ENCODE peak calls at places on chromosomes 2 and 18, in four cellular contexts. One of them, this sample, is unnamed.

GRCh38 chr2:158733430-158733755 is 61.7 kb upstream of the DAPL1 start:
- DNase-seq in HL-60: no peak
- DNase-seq in breast epithelium: no peak
- DNase-seq in right atrium auricular region: no peak
- DNase-seq in this sample: no peak

GRCh38 chr2:60519259-60519863 is 34.1 kb downstream of the BCL11A start:
- DNase-seq in HL-60: no peak
- DNase-seq in breast epithelium: no peak
- DNase-seq in right atrium auricular region: no peak
- DNase-seq in this sample: no peak

GRCh38 chr18:69689081-69689759 is 258.5 kb downstream of the CD226 start:
- DNase-seq in right atrium auricular region: no peak
- DNase-seq in HL-60: no peak
- DNase-seq in breast epithelium: no peak
- DNase-seq in this sample: no peak

GRCh38 chr2:237700583-237701032 is 73.2 kb downstream of the LRRFIP1 start:
- DNase-seq in HL-60: peak
- DNase-seq in right atrium auricular region: peak
- DNase-seq in breast epithelium: no peak
- DNase-seq in this sample: peak

GRCh38 chr2:239375278-239376061 is 25.4 kb downstream of the HDAC4 start:
- DNase-seq in right atrium auricular region: no peak
- DNase-seq in breast epithelium: peak
- DNase-seq in HL-60: no peak
- DNase-seq in this sample: no peak

GRCh38 chr2:46171996-46172546 is 125.1 kb upstream of the EPAS1 start:
- DNase-seq in breast epithelium: no peak
- DNase-seq in right atrium auricular region: no peak
- DNase-seq in HL-60: no peak
- DNase-seq in this sample: no peak

GRCh38 chr2:151619337-151619989 is 114.8 kb downstream of the NEB start:
- DNase-seq in breast epithelium: no peak
- DNase-seq in HL-60: no peak
- DNase-seq in right atrium auricular region: no peak
- DNase-seq in this sample: no peak

GRCh38 chr18:27666070-27666469 is 481.0 kb upstream of the CHST9 start:
- DNase-seq in HL-60: no peak
- DNase-seq in breast epithelium: no peak
- DNase-seq in right atrium auricular region: no peak
- DNase-seq in this sample: no peak

GRCh38 chr2:62196278-62196901 is 475 bp downstream of the B3GNT2 start:
- DNase-seq in right atrium auricular region: no peak
- DNase-seq in HL-60: peak
- DNase-seq in breast epithelium: peak
- DNase-seq in this sample: peak

GRCh38 chr2:57291209-57291608 is 755.4 kb upstream of the VRK2 start:
- DNase-seq in HL-60: no peak
- DNase-seq in breast epithelium: no peak
- DNase-seq in right atrium auricular region: no peak
- DNase-seq in this sample: no peak

GRCh38 chr2:174300114-174300513 is 34.6 kb upstream of the SP9 start:
- DNase-seq in breast epithelium: no peak
- DNase-seq in right atrium auricular region: no peak
- DNase-seq in HL-60: no peak
- DNase-seq in this sample: no peak

GRCh38 chr2:188978291-188979081 is 4.3 kb downstream of the COL3A1 start:
- DNase-seq in right atrium auricular region: no peak
- DNase-seq in HL-60: no peak
- DNase-seq in breast epithelium: no peak
- DNase-seq in this sample: peak

GRCh38 chr2:202261531-202261930 is 4.0 kb upstream of the NOP58 start:
- DNase-seq in HL-60: no peak
- DNase-seq in right atrium auricular region: no peak
- DNase-seq in breast epithelium: no peak
- DNase-seq in this sample: no peak

GRCh38 chr2:19900536-19901200 is 1.1 kb downstream of the TTC32 start:
- DNase-seq in breast epithelium: no peak
- DNase-seq in HL-60: peak
- DNase-seq in right atrium auricular region: no peak
- DNase-seq in this sample: no peak

GRCh38 chr2:142603761-142604160 is 273.7 kb upstream of the KYNU start:
- DNase-seq in right atrium auricular region: no peak
- DNase-seq in HL-60: no peak
- DNase-seq in breast epithelium: no peak
- DNase-seq in this sample: no peak

GRCh38 chr2:136072616-136073015 is 45.3 kb downstream of the CXCR4 start:
- DNase-seq in HL-60: no peak
- DNase-seq in right atrium auricular region: no peak
- DNase-seq in breast epithelium: no peak
- DNase-seq in this sample: no peak

GRCh38 chr2:677056-677949 is at the start of gene TMEM18:
- DNase-seq in HL-60: peak
- DNase-seq in breast epithelium: peak
- DNase-seq in right atrium auricular region: peak
- DNase-seq in this sample: peak

GRCh38 chr2:72538486-72538885 is 287.3 kb downstream of the EXOC6B start:
- DNase-seq in right atrium auricular region: no peak
- DNase-seq in breast epithelium: no peak
- DNase-seq in HL-60: no peak
- DNase-seq in this sample: no peak

GRCh38 chr2:187590175-187590574 is 35.9 kb upstream of the TFPI start:
- DNase-seq in breast epithelium: no peak
- DNase-seq in right atrium auricular region: no peak
- DNase-seq in HL-60: no peak
- DNase-seq in this sample: no peak

GRCh38 chr2:239257511-239257937 is 143.3 kb downstream of the HDAC4 start:
- DNase-seq in right atrium auricular region: no peak
- DNase-seq in breast epithelium: no peak
- DNase-seq in HL-60: peak
- DNase-seq in this sample: no peak

GRCh38 chr2:143901185-143901842 is 618.6 kb downstream of the ZEB2 start:
- DNase-seq in right atrium auricular region: no peak
- DNase-seq in breast epithelium: no peak
- DNase-seq in HL-60: no peak
- DNase-seq in this sample: no peak

GRCh38 chr2:240568678-240569522 is 616 bp downstream of the RNPEPL1 start:
- DNase-seq in breast epithelium: peak
- DNase-seq in HL-60: peak
- DNase-seq in right atrium auricular region: no peak
- DNase-seq in this sample: peak

GRCh38 chr2:215685218-215685962 is 249.5 kb upstream of the FN1 start:
- DNase-seq in breast epithelium: no peak
- DNase-seq in HL-60: no peak
- DNase-seq in right atrium auricular region: no peak
- DNase-seq in this sample: no peak

GRCh38 chr2:25029183-25029554 is 12.7 kb upstream of the EFR3B start:
- DNase-seq in breast epithelium: no peak
- DNase-seq in right atrium auricular region: no peak
- DNase-seq in HL-60: no peak
- DNase-seq in this sample: no peak

GRCh38 chr2:26957041-26957440 is 13.4 kb upstream of the MAPRE3 start:
- DNase-seq in HL-60: no peak
- DNase-seq in right atrium auricular region: no peak
- DNase-seq in breast epithelium: no peak
- DNase-seq in this sample: no peak

GRCh38 chr18:25225152-25225551 is 126.8 kb downstream of the ZNF521 start:
- DNase-seq in HL-60: peak
- DNase-seq in breast epithelium: no peak
- DNase-seq in right atrium auricular region: no peak
- DNase-seq in this sample: no peak

GRCh38 chr2:230899786-230900185 is 25.3 kb downstream of the GPR55 start:
- DNase-seq in HL-60: no peak
- DNase-seq in breast epithelium: peak
- DNase-seq in right atrium auricular region: no peak
- DNase-seq in this sample: no peak

GRCh38 chr2:219405451-219405850 is 12.7 kb upstream of the DES start:
- DNase-seq in HL-60: no peak
- DNase-seq in right atrium auricular region: no peak
- DNase-seq in breast epithelium: no peak
- DNase-seq in this sample: peak
- TF ChIP-seq CTCF in HL-60: no peak
- TF ChIP-seq CTCF in right atrium auricular region: peak
- TF ChIP-seq CTCF in breast epithelium: no peak
- TF ChIP-seq CTCF in this sample: no peak

DNA sequence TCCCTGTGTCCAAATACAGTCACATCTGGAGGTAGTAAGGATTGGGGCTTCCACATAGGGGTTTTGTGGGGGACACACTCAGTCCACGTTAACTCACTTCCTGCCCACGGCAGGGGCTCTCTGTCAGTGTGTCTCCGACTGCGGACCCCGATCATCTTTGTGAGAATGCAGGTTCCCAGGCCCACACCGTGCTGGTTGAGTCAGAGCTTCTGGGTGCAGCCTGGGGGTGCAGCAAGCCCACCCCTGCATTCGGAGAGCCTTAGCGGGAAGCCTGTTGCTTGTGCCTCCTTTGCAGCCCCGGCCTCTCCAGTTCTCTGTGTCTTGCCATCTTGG is 28.0 kb downstream of the HPCAL1 start:
- DNase-seq in right atrium auricular region: no peak
- DNase-seq in HL-60: no peak
- DNase-seq in breast epithelium: no peak
- DNase-seq in this sample: no peak
- H3K27ac ChIP-seq in right atrium auricular region: no peak
- H3K27ac ChIP-seq in HL-60: peak
- H3K27ac ChIP-seq in breast epithelium: peak
- H3K27ac ChIP-seq in this sample: no peak

GRCh38 chr2:53234548-53234903 is 533.1 kb upstream of the CHAC2 start:
- DNase-seq in HL-60: peak
- DNase-seq in breast epithelium: no peak
- DNase-seq in right atrium auricular region: no peak
- DNase-seq in this sample: no peak
- TF ChIP-seq CTCF in HL-60: no peak
- TF ChIP-seq CTCF in breast epithelium: no peak
- TF ChIP-seq CTCF in right atrium auricular region: no peak
- TF ChIP-seq CTCF in this sample: no peak

GRCh38 chr2:229874647-229875046 is 47.2 kb downstream of the TRIP12 start:
- DNase-seq in right atrium auricular region: no peak
- DNase-seq in breast epithelium: no peak
- DNase-seq in HL-60: no peak
- DNase-seq in this sample: no peak

GRCh38 chr2:229870903-229871650 is 50.7 kb downstream of the TRIP12 start:
- DNase-seq in right atrium auricular region: no peak
- DNase-seq in HL-60: no peak
- DNase-seq in breast epithelium: no peak
- DNase-seq in this sample: no peak

GRCh38 chr2:229869226-229869625 is 52.6 kb downstream of the TRIP12 start:
- DNase-seq in HL-60: no peak
- DNase-seq in right atrium auricular region: no peak
- DNase-seq in breast epithelium: no peak
- DNase-seq in this sample: no peak

GRCh38 chr2:229875549-229875948 is 46.3 kb downstream of the TRIP12 start:
- DNase-seq in breast epithelium: no peak
- DNase-seq in right atrium auricular region: no peak
- DNase-seq in HL-60: no peak
- DNase-seq in this sample: no peak

GRCh38 chr2:229873123-229873581 is 48.7 kb downstream of the TRIP12 start:
- DNase-seq in breast epithelium: no peak
- DNase-seq in right atrium auricular region: no peak
- DNase-seq in HL-60: no peak
- DNase-seq in this sample: no peak
- H3K27ac ChIP-seq in breast epithelium: no peak
- H3K27ac ChIP-seq in right atrium auricular region: no peak
- H3K27ac ChIP-seq in HL-60: no peak
- H3K27ac ChIP-seq in this sample: no peak

DNA sequence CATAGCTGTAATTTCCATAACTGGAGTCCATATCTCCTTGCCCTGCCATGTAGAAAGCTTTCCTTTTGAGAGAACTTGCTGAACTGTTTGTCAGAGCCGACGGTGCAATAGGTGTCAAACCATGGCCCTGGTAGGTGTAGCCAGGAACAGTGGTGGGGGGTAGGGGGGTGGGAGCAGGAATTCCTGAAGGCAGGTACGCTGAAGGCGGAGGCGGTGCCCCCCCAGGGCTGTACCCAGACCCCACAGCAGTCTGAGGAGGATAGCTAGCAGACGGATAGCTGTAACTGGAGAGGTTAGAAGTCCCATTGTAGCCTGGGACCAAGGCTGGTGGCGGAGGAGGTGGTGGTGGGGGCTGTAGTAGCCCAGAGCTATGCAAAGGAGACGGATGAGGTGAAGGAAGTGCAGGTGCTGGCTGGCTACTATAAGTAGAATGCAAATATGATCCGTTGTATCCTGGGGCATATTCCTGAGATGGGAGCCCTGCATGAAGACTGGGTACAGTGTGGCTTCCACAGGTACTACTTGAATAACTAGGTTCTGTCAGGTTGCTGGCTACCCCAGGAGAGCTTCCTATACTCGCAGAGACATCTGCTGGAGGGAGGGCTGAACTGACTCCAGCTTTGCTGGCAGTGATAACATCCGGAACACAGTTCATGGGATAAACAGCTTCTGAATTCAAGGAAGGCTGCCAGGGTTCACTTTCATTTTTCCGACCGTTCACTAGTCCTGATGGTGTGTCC is 124.8 kb downstream of the FIGN start:
- DNase-seq in HL-60: peak
- DNase-seq in breast epithelium: no peak
- DNase-seq in right atrium auricular region: no peak
- DNase-seq in this sample: no peak
- TF ChIP-seq CTCF in HL-60: peak
- TF ChIP-seq CTCF in breast epithelium: no peak
- TF ChIP-seq CTCF in right atrium auricular region: peak
- TF ChIP-seq CTCF in this sample: no peak

This sample was measured in tibial artery.